ENCODE peak calls at places on chromosomes 12 and 14, in six cellular contexts. P is dorsolateral prefrontal cortex; K is foreskin fibroblast; G is Caco-2; S is CD4-positive, alpha-beta T cell; A is neural crest cell. Y is an unnamed sample.

GRCh38 chr12:97368462-97369150 is 94.0 kb upstream of the RMST start:
- DNase-seq in P (no peak), K (no peak), G (peak), S (no peak), A (no peak), Y (no peak)

GRCh38 chr14:89489796-89490506 is 72.9 kb upstream of the FOXN3 start:
- DNase-seq in P (no peak), K (peak), G (no peak), S (no peak), A (no peak), Y (no peak)

GRCh38 chr14:102786758-102787157 is 9.5 kb downstream of the TRAF3 start:
- DNase-seq in P (no peak), K (peak), G (no peak), S (no peak), A (no peak), Y (no peak)

GRCh38 chr14:71758198-71758955 is 173.9 kb upstream of the RGS6 start:
- DNase-seq in P (no peak), K (no peak), G (no peak), S (no peak), A (no peak), Y (no peak)

GRCh38 chr12:69388371-69388770 is 28.8 kb downstream of the YEATS4 start:
- DNase-seq in P (no peak), K (peak), G (peak), S (no peak), A (no peak), Y (no peak)

GRCh38 chr14:77026166-77026929 is 2.2 kb downstream of the IRF2BPL start:
- DNase-seq in P (no peak), K (no peak), G (no peak), S (no peak), A (no peak), Y (no peak)

GRCh38 chr12:9381619-9382018 is 173.4 kb upstream of the PZP start:
- DNase-seq in P (no peak), K (no peak), G (no peak), S (no peak), A (no peak), Y (no peak)

GRCh38 chr12:113919791-113920190 is 46.3 kb downstream of the RBM19 start:
- DNase-seq in P (no peak), K (no peak), G (no peak), S (no peak), A (no peak), Y (no peak)

GRCh38 chr12:92719674-92720073 is 16.9 kb downstream of the PLEKHG7 start:
- DNase-seq in P (no peak), K (peak), G (no peak), S (no peak), A (no peak), Y (no peak)

GRCh38 chr12:11959117-11959823 is 111.5 kb upstream of the BCL2L14 start:
- DNase-seq in P (no peak), K (peak), G (no peak), S (no peak), A (no peak), Y (no peak)

GRCh38 chr14:53002576-53002975 is 51.7 kb upstream of the FERMT2 start:
- DNase-seq in P (no peak), K (no peak), G (peak), S (no peak), A (no peak), Y (no peak)

DNA sequence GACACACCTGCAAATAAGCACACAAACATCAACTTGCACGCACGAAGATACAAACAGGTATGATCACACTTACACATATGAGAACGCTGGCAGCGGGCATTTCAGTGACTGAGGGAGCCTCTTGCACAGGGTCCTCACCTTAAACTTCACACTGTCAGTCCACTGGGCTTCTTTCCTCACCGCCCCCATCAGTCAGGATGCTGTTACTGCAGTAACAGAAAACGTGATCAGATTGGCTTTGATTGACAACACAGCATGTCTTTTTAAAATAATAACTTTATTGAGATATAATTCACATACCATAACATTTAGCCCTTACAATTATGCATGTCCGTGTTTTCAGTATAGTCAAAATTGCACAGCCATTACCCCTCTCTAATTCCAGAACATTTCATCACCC is 8.2 kb downstream of the CCDC197 start:
- DNase-seq in P (no peak), K (no peak), G (no peak), S (no peak), A (no peak), Y (no peak)
- TF ChIP-seq CTCF in P (no peak), K (peak), G (peak), S (no peak), A (peak), Y (peak)

GRCh38 chr12:20800160-20800559 is 10.3 kb upstream of the SLCO1B3 start:
- DNase-seq in P (no peak), K (no peak), G (no peak), S (no peak), A (no peak), Y (no peak)

GRCh38 chr12:20801035-20801434 is 9.5 kb upstream of the SLCO1B3 start:
- DNase-seq in P (no peak), K (no peak), G (no peak), S (no peak), A (no peak), Y (no peak)

GRCh38 chr12:20792971-20793370 is 17.5 kb upstream of the SLCO1B3 start:
- DNase-seq in P (no peak), K (no peak), G (no peak), S (no peak), A (no peak), Y (no peak)

GRCh38 chr12:20798561-20798960 is 11.9 kb upstream of the SLCO1B3 start:
- DNase-seq in P (no peak), K (no peak), G (peak), S (no peak), A (no peak), Y (no peak)
- TF ChIP-seq CTCF in P (peak), K (no peak), G (peak), S (no peak), A (peak), Y (peak)

GRCh38 chr12:13000616-13000934 is 510 bp upstream of the HEBP1 start:
- DNase-seq in P (no peak), K (no peak), G (no peak), S (no peak), A (no peak), Y (no peak)

GRCh38 chr12:13001725-13002040 is 1.6 kb upstream of the HEBP1 start:
- DNase-seq in P (no peak), K (no peak), G (no peak), S (no peak), A (no peak), Y (no peak)

GRCh38 chr12:13002301-13003097 is 2.4 kb upstream of the HEBP1 start:
- DNase-seq in P (no peak), K (no peak), G (no peak), S (no peak), A (no peak), Y (no peak)

GRCh38 chr12:12999959-13000615 is at the start of gene HEBP1:
- DNase-seq in P (peak), K (peak), G (peak), S (peak), A (peak), Y (peak)

DNA sequence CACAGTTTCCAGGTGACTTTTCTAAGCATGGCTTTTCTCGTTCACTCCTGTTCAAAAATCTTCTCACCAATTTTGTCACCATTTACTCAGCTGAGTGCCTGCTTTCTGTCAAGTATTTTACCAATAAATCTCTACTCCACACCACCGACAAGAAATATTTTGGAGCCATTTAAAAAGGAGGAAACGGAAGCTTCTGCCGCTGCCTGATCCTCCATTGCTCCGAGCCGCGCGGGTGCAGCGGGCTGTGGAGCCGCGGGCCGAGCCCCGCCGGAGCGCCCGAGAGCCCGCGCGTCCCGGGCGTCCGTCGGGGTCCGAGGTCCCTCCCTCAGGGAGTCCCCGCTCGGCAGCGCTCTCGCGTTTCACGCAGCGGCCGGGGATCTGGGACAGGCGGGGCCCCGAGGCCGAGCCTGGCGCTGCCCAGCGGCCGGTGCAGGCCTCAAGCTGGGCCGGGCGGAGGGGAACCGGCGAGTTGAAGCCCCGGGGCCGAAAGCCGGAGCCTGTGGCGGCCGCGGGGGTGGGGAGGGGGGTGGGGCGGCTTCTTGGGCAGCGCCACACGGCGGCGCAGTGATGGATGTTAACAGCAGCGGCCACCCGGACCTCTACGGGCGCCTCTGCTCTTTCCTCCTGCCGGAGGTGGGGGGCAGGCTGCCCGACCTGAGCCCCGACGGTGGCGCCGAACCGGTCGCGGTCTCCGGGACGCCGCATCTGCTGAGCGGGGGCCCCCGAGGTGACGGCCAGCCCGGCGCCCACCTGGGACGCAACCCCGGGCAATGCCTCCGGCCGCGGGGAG is 1.1 kb upstream of the HEBP1 start:
- DNase-seq in P (peak), K (peak), G (peak), S (no peak), A (peak), Y (peak)
- TF ChIP-seq CTCF in P (peak), K (no peak), G (peak), S (peak), A (peak), Y (peak)

DNA sequence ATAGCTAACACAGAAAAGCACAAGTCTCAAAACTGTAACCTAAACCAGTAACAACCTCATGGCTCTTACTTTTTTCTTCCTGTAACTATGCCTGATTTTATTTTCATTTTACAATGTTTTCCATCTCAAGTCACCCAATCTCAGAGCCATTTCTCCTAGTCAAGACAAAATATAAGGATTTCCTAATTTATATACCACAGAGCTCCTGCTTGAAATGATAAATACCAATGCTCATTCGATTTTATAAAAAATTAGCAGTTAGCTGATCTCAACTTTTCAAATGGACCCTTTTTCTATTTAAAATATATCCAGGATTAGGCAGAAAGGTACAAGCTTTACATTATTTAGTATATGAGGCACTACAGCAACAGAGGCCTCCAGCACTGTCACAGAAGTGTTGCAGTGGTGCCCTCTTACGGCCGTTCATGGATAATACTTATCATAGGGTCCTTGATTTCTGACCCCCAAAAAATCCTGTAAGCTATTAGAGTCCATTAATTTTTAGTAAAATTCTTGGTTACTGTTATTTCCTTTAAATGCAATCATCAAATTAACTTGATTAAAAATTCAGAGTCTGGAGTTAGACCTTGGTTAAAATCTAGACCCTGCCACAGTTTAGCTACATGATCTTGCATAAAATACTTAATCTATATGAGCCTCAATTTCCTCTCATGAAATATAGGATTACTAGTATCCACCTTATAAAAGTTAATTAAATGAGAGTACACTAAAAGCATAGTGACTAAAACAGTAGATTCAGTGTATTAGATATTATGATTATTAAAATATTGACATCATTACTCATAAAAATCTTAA is 68.3 kb downstream of the SEC23A start:
- DNase-seq in P (no peak), K (no peak), G (no peak), S (no peak), A (no peak), Y (no peak)
- TF ChIP-seq CTCF in P (peak), K (peak), G (peak), S (no peak), A (peak), Y (peak)

GRCh38 chr12:33926095-33926494 is 96.2 kb upstream of the ALG10 start:
- DNase-seq in P (no peak), K (no peak), G (no peak), S (no peak), A (no peak), Y (no peak)
- TF ChIP-seq CTCF in P (no peak), K (no peak), G (no peak), S (no peak), A (peak), Y (no peak)

DNA sequence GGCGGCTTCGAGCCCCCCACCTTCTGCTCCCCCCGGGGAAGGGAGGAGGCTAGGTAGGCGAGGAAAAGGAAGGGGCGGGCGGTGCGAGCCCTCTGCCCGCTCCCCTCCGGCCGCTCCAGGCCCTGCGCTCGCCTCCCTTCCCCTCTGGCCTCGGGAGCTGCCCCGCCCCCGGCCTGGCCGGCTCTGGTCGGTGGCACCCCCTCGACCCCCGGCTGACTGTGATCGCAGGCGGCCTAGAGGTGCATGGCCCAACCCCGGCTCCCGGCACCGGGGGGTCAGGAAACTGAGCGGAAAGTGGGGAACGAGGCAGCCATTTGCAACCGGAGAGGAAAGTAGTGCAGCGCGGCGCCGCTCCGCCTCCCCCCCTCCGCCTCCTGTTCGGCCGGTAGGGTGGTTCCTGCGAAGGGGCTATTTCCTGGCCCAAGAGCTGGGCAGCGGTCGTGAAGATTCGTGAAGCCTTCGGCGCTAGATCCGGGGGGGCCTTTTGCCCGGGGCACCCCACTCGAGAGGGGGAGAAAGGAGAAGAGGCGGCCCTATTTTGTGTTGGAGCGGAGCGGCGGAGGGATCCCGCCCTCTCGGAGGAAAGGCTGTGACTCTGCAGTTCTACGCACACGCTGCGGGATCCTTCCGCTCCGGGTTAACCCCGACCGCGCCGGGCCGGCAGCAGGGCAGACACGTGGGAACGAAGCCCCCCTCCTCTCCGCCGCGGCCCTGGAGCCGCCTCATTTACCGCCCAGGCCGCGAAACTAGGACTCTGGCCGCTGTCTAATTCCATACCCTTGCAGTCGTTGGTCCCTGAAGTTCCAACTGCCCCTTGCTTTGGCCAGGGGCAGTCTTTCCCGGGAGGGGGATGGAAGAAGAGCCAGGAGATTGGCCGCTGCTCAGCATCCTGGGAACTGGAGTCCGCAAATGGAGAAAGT is at the start of gene KMT2D:
- DNase-seq in P (peak), K (peak), G (peak), S (peak), A (peak), Y (peak)
- TF ChIP-seq CTCF in P (peak), K (peak), G (peak), S (no peak), A (peak), Y (peak)

GRCh38 chr12:108850854-108851573 is 6.4 kb downstream of the SSH1 start:
- DNase-seq in P (no peak), K (no peak), G (no peak), S (no peak), A (no peak), Y (no peak)
- TF ChIP-seq CTCF in P (no peak), K (no peak), G (no peak), S (no peak), A (no peak), Y (no peak)

GRCh38 chr12:117473856-117474255 is 112.4 kb upstream of the NOS1 start:
- DNase-seq in P (no peak), K (no peak), G (no peak), S (no peak), A (no peak), Y (no peak)

GRCh38 chr12:117472983-117473382 is 111.6 kb upstream of the NOS1 start:
- DNase-seq in P (no peak), K (no peak), G (peak), S (no peak), A (peak), Y (peak)

GRCh38 chr12:117469883-117470483 is 108.6 kb upstream of the NOS1 start:
- DNase-seq in P (no peak), K (no peak), G (no peak), S (no peak), A (no peak), Y (no peak)

GRCh38 chr12:117468016-117468415 is 106.6 kb upstream of the NOS1 start:
- DNase-seq in P (no peak), K (no peak), G (no peak), S (no peak), A (no peak), Y (no peak)

GRCh38 chr12:117470804-117471203 is 109.4 kb upstream of the NOS1 start:
- DNase-seq in P (no peak), K (no peak), G (no peak), S (no peak), A (no peak), Y (no peak)
- TF ChIP-seq CTCF in P (no peak), K (no peak), G (peak), S (no peak), A (peak), Y (peak)

Y was measured in progenitor cell of endocrine pancreas.